ENCODE peak calls at places on chromosomes 4 and X, in nine cellular contexts. O, B, S, I, R, E, C, F and L are unnamed samples.

GRCh38 chr4:87853108-87853507 is 20.3 kb downstream of the MEPE start:
- DNase-seq in B (no peak), F (no peak), R (no peak), S (no peak), I (no peak), O (peak), C (no peak), E (no peak), L (no peak)

GRCh38 chr4:89619230-89619962 is 217.6 kb downstream of the SNCA start:
- DNase-seq in S (no peak), R (no peak), C (no peak), I (no peak), F (no peak), O (peak), E (no peak), B (no peak), L (no peak)

GRCh38 chr4:105399535-105400161 is 74.2 kb downstream of the PPA2 start:
- DNase-seq in I (no peak), S (no peak), C (no peak), F (no peak), B (no peak), E (no peak), R (no peak), O (peak), L (no peak)

GRCh38 chr4:55396305-55397023 is 707 bp downstream of the TMEM165 start:
- DNase-seq in S (peak), I (peak), C (peak), B (peak), E (no peak), O (peak), R (peak), F (no peak), L (no peak)

GRCh38 chr4:100657187-100657586 is 139.4 kb upstream of the EMCN start:
- DNase-seq in C (no peak), R (no peak), F (no peak), E (no peak), I (no peak), S (no peak), O (peak), B (no peak), L (no peak)

GRCh38 chrX:77451041-77451440 is 3.9 kb downstream of the FGF16 start:
- DNase-seq in O (no peak), F (no peak), I (no peak), R (no peak), C (no peak), B (no peak), S (no peak), E (no peak), L (no peak)

GRCh38 chr4:3392319-3392718 is 49.4 kb upstream of the HGFAC start:
- DNase-seq in B (no peak), F (no peak), E (no peak), I (no peak), C (no peak), S (no peak), R (no peak), O (no peak), L (no peak)

GRCh38 chr4:39699676-39700409 is 1.9 kb downstream of the UBE2K start:
- DNase-seq in C (no peak), I (no peak), F (no peak), R (no peak), E (no peak), O (peak), B (no peak), S (no peak), L (no peak)

DNA sequence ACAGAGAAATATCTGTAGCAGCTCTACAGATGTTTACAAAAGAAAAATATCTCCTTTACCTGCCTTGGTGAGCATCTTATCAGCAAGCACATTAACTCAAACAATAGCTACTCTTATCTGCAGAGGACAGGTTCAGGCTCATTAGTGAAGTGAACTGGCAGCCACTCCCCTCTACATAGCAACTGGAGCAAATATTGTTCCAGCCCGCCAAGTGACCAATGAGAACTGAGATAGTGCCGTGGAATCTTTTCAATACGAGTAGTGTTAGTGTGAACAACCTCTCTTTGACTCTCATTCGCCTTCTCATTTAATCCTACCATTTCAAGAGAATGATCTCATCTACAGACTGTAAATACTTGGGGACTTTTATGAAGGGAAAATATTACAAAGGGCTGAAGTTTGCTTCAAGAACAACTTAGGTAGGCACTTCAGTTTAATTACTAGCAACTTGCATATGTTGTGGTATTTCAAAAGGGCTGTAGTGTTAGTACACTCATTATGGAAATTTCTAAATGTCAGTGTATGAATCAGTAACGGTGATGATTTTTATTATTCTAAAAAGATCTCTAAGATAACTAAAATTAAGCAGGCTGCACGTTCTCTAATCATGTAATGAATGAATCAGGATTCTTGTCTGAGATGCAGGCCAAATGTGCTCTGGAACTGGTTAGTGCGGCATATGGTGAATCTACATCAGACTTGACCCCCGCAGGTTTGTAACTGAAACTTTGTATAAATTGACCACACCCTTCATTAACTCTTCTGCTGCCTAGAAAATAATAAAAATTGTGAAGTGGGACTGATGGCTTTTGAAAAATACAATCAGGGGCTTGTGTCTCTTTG is 72.4 kb downstream of the PALLD start:
- DNase-seq in E (no peak), I (peak), O (peak), C (no peak), R (peak), S (no peak), F (peak), B (peak), L (no peak)
- H3K27ac ChIP-seq in E (no peak), I (peak), O (peak), C (no peak), R (no peak), S (no peak), F (peak), B (peak), L (no peak)

DNA sequence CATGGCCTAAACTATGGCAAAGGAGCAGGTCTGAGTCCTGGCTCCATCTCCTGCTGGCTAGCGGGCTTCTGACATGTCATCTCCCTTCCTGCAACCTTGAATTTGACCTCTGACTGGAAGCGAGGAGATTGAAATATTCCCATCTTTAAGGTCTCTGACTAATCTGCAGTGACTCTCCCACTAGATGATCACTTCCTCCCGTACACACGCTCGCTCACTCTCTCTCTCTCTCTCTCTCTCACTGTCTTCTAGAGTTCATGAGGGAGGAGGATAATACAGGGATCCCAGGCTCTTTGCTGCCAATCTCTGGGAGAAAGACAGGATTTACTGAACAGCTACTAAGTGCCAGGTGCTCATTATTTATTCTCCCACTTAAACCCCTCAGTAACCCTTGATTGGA is 193.7 kb upstream of the C1QTNF7 start:
- DNase-seq in S (no peak), C (no peak), O (peak), E (no peak), R (no peak), I (no peak), B (no peak), F (no peak), L (no peak)
- H3K27ac ChIP-seq in S (no peak), C (no peak), O (no peak), E (no peak), R (peak), I (no peak), B (no peak), F (peak), L (peak)

DNA sequence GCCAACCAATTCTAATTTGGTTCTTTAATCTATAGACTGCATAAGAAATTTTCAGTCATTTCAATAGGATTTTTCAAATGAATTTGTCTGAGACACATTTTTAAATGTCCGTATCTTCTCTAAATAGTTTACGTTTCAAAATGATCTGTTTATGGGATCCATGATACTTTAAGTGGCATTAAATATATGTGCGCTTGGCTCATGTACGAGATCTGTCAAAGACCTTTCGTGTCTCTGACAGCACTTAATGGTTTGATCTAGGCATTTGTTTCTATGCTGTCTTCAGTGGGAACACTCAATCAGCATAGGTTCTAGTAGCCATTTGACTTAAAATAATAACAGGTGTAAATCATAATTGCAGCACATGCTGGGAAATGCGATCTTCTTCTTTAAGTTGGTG is 731.0 kb downstream of the CENPC start:
- DNase-seq in I (no peak), B (no peak), E (no peak), O (no peak), S (no peak), R (no peak), F (no peak), C (no peak), L (no peak)
- H3K27ac ChIP-seq in I (no peak), B (no peak), E (no peak), O (no peak), S (no peak), R (no peak), F (no peak), C (no peak), L (no peak)

GRCh38 chr4:152038238-152038637 is 277.4 kb upstream of the GATB start:
- DNase-seq in E (no peak), F (peak), R (no peak), B (peak), I (no peak), C (no peak), S (no peak), O (peak), L (no peak)
- H3K27ac ChIP-seq in E (no peak), F (peak), R (no peak), B (peak), I (no peak), C (no peak), S (no peak), O (no peak), L (peak)

GRCh38 chr4:108943971-108944370 is 181.1 kb upstream of the ETNPPL start:
- DNase-seq in S (no peak), E (no peak), F (no peak), I (no peak), C (no peak), R (no peak), O (peak), B (no peak), L (no peak)
- H3K27ac ChIP-seq in S (no peak), E (no peak), F (no peak), I (no peak), C (no peak), R (no peak), O (peak), B (no peak), L (no peak)

GRCh38 chr4:8384397-8385060 is 56.0 kb downstream of the ACOX3 start:
- DNase-seq in B (no peak), I (no peak), R (no peak), O (no peak), F (no peak), E (no peak), C (no peak), S (no peak), L (no peak)

GRCh38 chr4:8383451-8384160 is 56.9 kb downstream of the ACOX3 start:
- DNase-seq in I (no peak), B (no peak), E (no peak), C (no peak), O (peak), R (no peak), F (no peak), S (no peak), L (no peak)

GRCh38 chr4:8385106-8385505 is 55.4 kb downstream of the ACOX3 start:
- DNase-seq in B (no peak), S (no peak), C (no peak), R (no peak), I (no peak), F (no peak), O (no peak), E (no peak), L (no peak)

GRCh38 chr4:8381814-8382581 is 58.5 kb downstream of the ACOX3 start:
- DNase-seq in F (no peak), S (no peak), B (no peak), I (no peak), O (no peak), E (no peak), C (no peak), R (no peak), L (no peak)

GRCh38 chr4:8383016-8383415 is 57.5 kb downstream of the ACOX3 start:
- DNase-seq in I (no peak), F (no peak), S (no peak), O (no peak), B (no peak), R (no peak), C (no peak), E (no peak), L (no peak)
- H3K27ac ChIP-seq in I (no peak), F (peak), S (no peak), O (no peak), B (no peak), R (no peak), C (no peak), E (no peak), L (no peak)

DNA sequence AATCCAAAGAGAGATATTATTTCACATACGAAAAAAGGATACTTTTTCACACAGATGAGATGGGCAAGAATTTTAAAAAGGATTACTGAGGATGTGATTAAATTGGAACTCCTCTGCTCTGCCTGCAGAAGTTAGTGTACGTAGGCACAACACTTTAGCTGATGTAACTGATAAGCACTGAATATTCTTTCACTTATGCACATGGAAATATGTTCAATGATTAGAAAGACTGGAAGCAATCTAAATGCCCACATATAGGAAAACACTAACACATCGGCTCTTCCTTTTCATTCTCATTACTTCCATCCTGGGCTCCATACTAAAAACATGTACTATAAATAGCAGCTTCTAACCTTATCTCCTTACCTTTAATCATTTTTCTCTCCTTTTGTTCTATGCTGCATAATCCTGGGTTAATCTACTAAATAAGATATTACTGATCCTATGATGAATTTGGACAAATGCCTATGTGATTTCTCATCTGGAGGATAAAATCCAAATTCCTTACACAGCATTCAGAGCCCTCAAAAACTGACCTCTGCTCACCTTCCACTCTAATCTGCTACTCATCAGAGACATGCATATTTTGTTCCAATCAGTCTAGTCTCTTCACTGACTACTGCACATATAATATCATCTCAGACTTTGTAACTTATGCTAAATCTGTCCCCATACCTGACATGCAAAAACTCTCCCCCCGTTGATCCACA is 197.8 kb downstream of the PDGFC start:
- DNase-seq in B (no peak), S (no peak), I (no peak), O (no peak), R (no peak), E (no peak), F (no peak), C (no peak), L (no peak)
- H3K27ac ChIP-seq in B (no peak), S (no peak), I (no peak), O (no peak), R (peak), E (no peak), F (no peak), C (no peak), L (peak)